ENCODE peak calls at places on chromosomes 4 and X, in nine cellular contexts. B, E, G, D, J, C, Y, U and Z are unnamed samples.

GRCh38 chrX:121365572-121366161 is 318.3 kb downstream of the GLUD2 start:
- DNase-seq in B (no peak), E (no peak), G (no peak), D (no peak), J (no peak), C (no peak), Y (no peak), U (no peak), Z (no peak)

GRCh38 chr4:103091601-103092223 is 7.9 kb downstream of the BDH2 start:
- DNase-seq in B (no peak), E (no peak), G (peak), D (no peak), J (peak), C (no peak), Y (no peak), U (peak), Z (no peak)

GRCh38 chr4:5787311-5787710 is 76.3 kb downstream of the EVC start:
- DNase-seq in B (peak), E (no peak), G (no peak), D (no peak), J (no peak), C (no peak), Y (no peak), U (no peak), Z (no peak)

GRCh38 chrX:16320765-16321355 is 153.6 kb downstream of the MAGEB17 start:
- DNase-seq in B (no peak), E (no peak), G (no peak), D (no peak), J (peak), C (no peak), Y (no peak), U (peak), Z (no peak)

GRCh38 chrX:119669424-119670037 is 23.4 kb downstream of the SEPTIN6 start:
- DNase-seq in B (no peak), E (no peak), G (no peak), D (no peak), J (peak), C (no peak), Y (no peak), U (no peak), Z (no peak)

GRCh38 chrX:21946925-21947641 is 6.6 kb downstream of the SMS start:
- DNase-seq in B (no peak), E (no peak), G (no peak), D (peak), J (peak), C (no peak), Y (no peak), U (peak), Z (no peak)

GRCh38 chrX:40243699-40244098 is 145.9 kb upstream of the BCOR start:
- DNase-seq in B (no peak), E (no peak), G (no peak), D (no peak), J (no peak), C (no peak), Y (no peak), U (peak), Z (no peak)

GRCh38 chr4:166481014-166481507 is 608.0 kb downstream of the TLL1 start:
- DNase-seq in B (no peak), E (no peak), G (no peak), D (no peak), J (no peak), C (no peak), Y (no peak), U (no peak), Z (no peak)

GRCh38 chrX:140983730-140984129 is 18.7 kb upstream of the SPANXB1 start:
- DNase-seq in B (no peak), E (no peak), G (no peak), D (no peak), J (no peak), C (no peak), Y (no peak), U (no peak), Z (no peak)

GRCh38 chr4:70901607-70901983 is 574 bp upstream of the MOB1B start:
- DNase-seq in B (no peak), E (no peak), G (no peak), D (no peak), J (no peak), C (no peak), Y (no peak), U (no peak), Z (no peak)

GRCh38 chr4:24235609-24236008 is 345.8 kb upstream of the PPARGC1A start:
- DNase-seq in B (no peak), E (no peak), G (no peak), D (no peak), J (no peak), C (no peak), Y (no peak), U (no peak), Z (no peak)

GRCh38 chrX:40971736-40972135 is 113.5 kb upstream of the USP9X start:
- DNase-seq in B (no peak), E (no peak), G (no peak), D (no peak), J (no peak), C (no peak), Y (no peak), U (no peak), Z (no peak)

GRCh38 chr4:46927201-46927600 is 18.2 kb upstream of the COX7B2 start:
- DNase-seq in B (no peak), E (no peak), G (no peak), D (no peak), J (peak), C (no peak), Y (no peak), U (no peak), Z (no peak)